ENCODE peak calls at places on chromosomes 7 and 10, in four cellular contexts. Q is H1, X is mesendoderm, N is IMR-90. R is an unnamed sample.

GRCh38 chr10:110176626-110177025 is 30.8 kb upstream of the MXI1 start:
- DNase-seq in Q (no peak), X (no peak), N (no peak), R (no peak)

GRCh38 chr7:151710646-151711434 is 166.1 kb downstream of the PRKAG2 start:
- DNase-seq in Q (no peak), X (no peak), N (no peak), R (no peak)

GRCh38 chr10:108957681-108958080 is 965.6 kb downstream of the XPNPEP1 start:
- DNase-seq in Q (no peak), X (no peak), N (no peak), R (no peak)

GRCh38 chr7:38438938-38439337 is 165.5 kb upstream of the TARP start:
- DNase-seq in Q (no peak), X (no peak), N (no peak), R (no peak)

GRCh38 chr10:132389631-132390454 is 7.2 kb upstream of the PWWP2B start:
- DNase-seq in Q (no peak), X (no peak), N (no peak), R (peak)

GRCh38 chr7:43750016-43750887 is 8.2 kb upstream of the BLVRA start:
- DNase-seq in Q (peak), X (peak), N (peak), R (peak)

GRCh38 chr10:128922172-128922571 is 544.9 kb upstream of the MGMT start:
- DNase-seq in Q (no peak), X (no peak), N (no peak), R (no peak)

GRCh38 chr10:30786131-30786530 is 156.6 kb upstream of the LYZL2 start:
- DNase-seq in Q (no peak), X (no peak), N (peak), R (no peak)

GRCh38 chr7:255038-255435 is 34.9 kb upstream of the FOXL3 start:
- DNase-seq in Q (no peak), X (no peak), N (no peak), R (no peak)

GRCh38 chr10:33136271-33136670 is 178.2 kb upstream of the ITGB1 start:
- DNase-seq in Q (no peak), X (no peak), N (peak), R (no peak)

GRCh38 chr7:28647076-28647421 is 234.7 kb downstream of the CREB5 start:
- DNase-seq in Q (no peak), X (no peak), N (no peak), R (no peak)
- H4K5ac ChIP-seq in Q (no peak), X (no peak), N (no peak), R (no peak)

GRCh38 chr7:31953432-31953831 is 116.8 kb downstream of the PDE1C start:
- DNase-seq in Q (no peak), X (no peak), N (no peak), R (no peak)

GRCh38 chr7:31955641-31956040 is 114.6 kb downstream of the PDE1C start:
- DNase-seq in Q (no peak), X (no peak), N (no peak), R (no peak)

GRCh38 chr7:31957090-31957720 is 113.0 kb downstream of the PDE1C start:
- DNase-seq in Q (no peak), X (peak), N (peak), R (no peak)

GRCh38 chr7:31954500-31954899 is 115.7 kb downstream of the PDE1C start:
- DNase-seq in Q (no peak), X (peak), N (no peak), R (no peak)

GRCh38 chr7:31955021-31955420 is 115.2 kb downstream of the PDE1C start:
- DNase-seq in Q (no peak), X (no peak), N (no peak), R (no peak)
- H4K5ac ChIP-seq in Q (no peak), X (no peak), N (no peak), R (no peak)

GRCh38 chr7:101596898-101597297 is 32.2 kb downstream of the MYL10 start:
- DNase-seq in Q (no peak), X (no peak), N (no peak), R (no peak)
- H4K5ac ChIP-seq in Q (no peak), X (no peak), N (no peak), R (no peak)

DNA sequence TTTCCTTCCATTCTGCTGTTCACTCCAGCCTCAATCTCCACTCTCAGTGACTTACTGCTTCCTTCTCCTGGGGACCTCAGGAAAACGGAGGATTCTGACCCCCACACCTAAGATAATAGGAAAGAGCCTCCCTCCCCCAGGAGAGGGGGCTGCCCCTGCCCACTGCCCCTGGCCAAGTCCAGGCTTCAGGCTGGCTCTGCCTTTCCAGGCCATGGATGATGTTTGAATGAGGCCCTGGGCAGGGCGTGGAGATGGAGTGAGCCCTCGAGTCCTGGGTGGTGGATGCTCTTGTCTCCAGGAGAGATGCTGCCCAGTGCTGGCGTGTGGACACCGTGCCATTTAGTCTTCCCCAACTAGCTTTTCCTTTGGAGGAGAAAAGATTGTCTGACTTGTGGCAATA is 106.9 kb downstream of the INSYN2A start:
- DNase-seq in Q (no peak), X (no peak), N (no peak), R (no peak)
- H4K5ac ChIP-seq in Q (no peak), X (no peak), N (no peak), R (no peak)

DNA sequence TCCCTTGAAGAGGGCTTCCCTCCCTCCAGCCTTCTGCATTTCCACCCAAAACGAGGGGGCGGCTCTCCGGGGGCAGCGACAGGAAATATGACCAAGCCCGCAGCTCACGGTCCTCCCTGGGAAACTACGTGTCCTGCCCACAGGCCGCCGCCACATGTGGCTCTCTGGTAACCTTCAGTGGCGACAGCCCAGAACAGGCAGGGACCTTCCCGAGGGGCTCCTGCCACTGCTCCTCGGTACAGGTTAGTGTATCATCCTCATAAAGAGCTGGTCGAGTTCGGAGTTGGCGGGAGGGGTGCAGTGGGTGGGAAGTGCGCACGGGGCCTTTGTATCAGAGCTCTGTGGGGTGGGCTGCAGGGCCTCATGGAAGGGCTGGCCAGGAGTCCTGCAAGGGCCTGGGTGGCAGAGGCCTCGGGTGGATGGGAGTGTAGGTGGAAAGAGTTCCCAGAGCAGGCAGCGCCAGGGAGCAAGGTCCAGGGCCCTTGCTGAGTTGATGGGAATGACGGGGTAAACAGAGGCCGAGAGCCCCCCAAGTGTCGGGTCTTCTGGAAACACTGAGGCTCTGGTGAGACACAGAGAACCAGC is 66.0 kb downstream of the TCERG1L start:
- DNase-seq in Q (no peak), X (no peak), N (no peak), R (no peak)
- H4K5ac ChIP-seq in Q (no peak), X (no peak), N (no peak), R (no peak)

GRCh38 chr10:83075395-83076072 is 1063.8 kb upstream of the GHITM start:
- DNase-seq in Q (no peak), X (no peak), N (no peak), R (no peak)
- H4K5ac ChIP-seq in Q (no peak), X (no peak), N (no peak), R (no peak)

GRCh38 chr7:18939771-18940576 is 177.5 kb downstream of the TWIST1 start:
- DNase-seq in Q (no peak), X (no peak), N (no peak), R (no peak)
- H4K5ac ChIP-seq in Q (no peak), X (no peak), N (no peak), R (no peak)